ENCODE peak calls at places on chromosomes 2 and 18, in ten cellular contexts. N is fibroblast of the aortic adventitia; L is brain microvascular endothelial cell; T is stimulated activated CD4-positive, alpha-beta T cell treated with anti-CD3 and anti-CD28 coated beads, Interleukin-15, amount 100 ng/mL, for 24 hours; R is AG10803; Q is sigmoid colon; U is T-helper 1 cell; B is stimulated activated CD8-positive, alpha-beta memory T cell treated with anti-CD3 and anti-CD28 coated beads, Interleukin-4, amount 100 ng/mL, for 1 hour; C is cardiac fibroblast; J is RWPE1. A is an unnamed sample.

GRCh38 chr2:108620656-108621055 is 86.4 kb downstream of the LIMS1 start:
- DNase-seq in N (no peak), L (no peak), T (no peak), R (no peak), Q (no peak), U (no peak), B (no peak), C (no peak), J (no peak), A (no peak)

GRCh38 chr2:141598982-141599381 is 531.8 kb downstream of the LRP1B start:
- DNase-seq in N (no peak), L (no peak), T (no peak), R (no peak), Q (no peak), U (no peak), B (no peak), C (no peak), J (no peak), A (no peak)

GRCh38 chr2:56047136-56047535 is 123.6 kb upstream of the EFEMP1 start:
- DNase-seq in N (no peak), L (no peak), T (no peak), R (no peak), Q (no peak), U (no peak), B (no peak), C (no peak), J (no peak), A (no peak)

GRCh38 chr18:13246591-13246990 is 28.0 kb downstream of the LDLRAD4 start:
- DNase-seq in N (no peak), L (no peak), T (no peak), R (no peak), Q (no peak), U (no peak), B (no peak), C (no peak), J (no peak), A (no peak)

GRCh38 chr18:75159238-75159518 is 49.8 kb downstream of the PTGR3 start:
- DNase-seq in N (no peak), L (no peak), T (no peak), R (no peak), Q (no peak), U (no peak), B (no peak), C (no peak), J (no peak), A (no peak)

GRCh38 chr18:21486905-21487437 is 113.5 kb downstream of the ESCO1 start:
- DNase-seq in N (no peak), L (no peak), T (no peak), R (no peak), Q (no peak), U (no peak), B (no peak), C (no peak), J (no peak), A (no peak)

GRCh38 chr2:105317937-105318336 is 11.6 kb downstream of the TGFBRAP1 start:
- DNase-seq in N (no peak), L (no peak), T (no peak), R (no peak), Q (no peak), U (no peak), B (no peak), C (no peak), J (peak), A (no peak)

GRCh38 chr2:234422242-234422641 is 74.6 kb downstream of the ARL4C start:
- DNase-seq in N (peak), L (peak), T (no peak), R (peak), Q (no peak), U (no peak), B (no peak), C (peak), J (peak), A (no peak)

GRCh38 chr2:209070262-209070661 is 353.6 kb upstream of the MAP2 start:
- DNase-seq in N (no peak), L (no peak), T (no peak), R (no peak), Q (no peak), U (no peak), B (no peak), C (no peak), J (no peak), A (no peak)

GRCh38 chr18:40124107-40124506 is 1830.9 kb upstream of the PIK3C3 start:
- DNase-seq in N (no peak), L (peak), T (no peak), R (no peak), Q (no peak), U (no peak), B (no peak), C (peak), J (peak), A (no peak)

GRCh38 chr2:95014126-95014708 is 11.3 kb upstream of the MAL start:
- DNase-seq in N (no peak), L (no peak), T (no peak), R (no peak), Q (no peak), U (no peak), B (no peak), C (no peak), J (no peak), A (no peak)

GRCh38 chr2:53490659-53491058 is 276.9 kb upstream of the CHAC2 start:
- DNase-seq in N (peak), L (peak), T (no peak), R (peak), Q (peak), U (no peak), B (no peak), C (peak), J (no peak), A (no peak)

GRCh38 chr2:54099370-54099769 is 16.0 kb upstream of the ACYP2 start:
- DNase-seq in N (no peak), L (no peak), T (no peak), R (no peak), Q (no peak), U (no peak), B (no peak), C (no peak), J (no peak), A (no peak)

GRCh38 chr2:146642066-146642465 is 1202.8 kb upstream of the ACVR2A start:
- DNase-seq in N (no peak), L (no peak), T (no peak), R (no peak), Q (peak), U (no peak), B (no peak), C (no peak), J (no peak), A (no peak)

GRCh38 chr18:46148810-46149209 is 44.6 kb downstream of the HAUS1 start:
- DNase-seq in N (peak), L (peak), T (peak), R (peak), Q (no peak), U (peak), B (peak), C (peak), J (peak), A (peak)

GRCh38 chr2:40032650-40033319 is 253.7 kb upstream of the THUMPD2 start:
- DNase-seq in N (peak), L (peak), T (no peak), R (peak), Q (no peak), U (no peak), B (no peak), C (peak), J (no peak), A (no peak)

GRCh38 chr2:178279142-178279541 is 84.8 kb downstream of the OSBPL6 start:
- DNase-seq in N (peak), L (peak), T (no peak), R (peak), Q (no peak), U (no peak), B (no peak), C (peak), J (peak), A (no peak)

GRCh38 chr2:232296766-232297525 is 81.6 kb upstream of the ALPP start:
- DNase-seq in N (no peak), L (no peak), T (no peak), R (peak), Q (no peak), U (no peak), B (no peak), C (no peak), J (no peak), A (no peak)

GRCh38 chr2:146572598-146572997 is 1272.2 kb upstream of the ACVR2A start:
- DNase-seq in N (no peak), L (no peak), T (no peak), R (peak), Q (no peak), U (no peak), B (no peak), C (peak), J (no peak), A (no peak)

GRCh38 chr2:212931271-212931670 is 220.1 kb downstream of the IKZF2 start:
- DNase-seq in N (no peak), L (no peak), T (no peak), R (no peak), Q (no peak), U (no peak), B (no peak), C (no peak), J (no peak), A (no peak)

GRCh38 chr2:38248246-38248645 is 128.8 kb downstream of the ATL2 start:
- DNase-seq in N (no peak), L (no peak), T (no peak), R (no peak), Q (no peak), U (no peak), B (no peak), C (no peak), J (no peak), A (no peak)

GRCh38 chr2:204407209-204408070 is 137.8 kb upstream of the PARD3B start:
- DNase-seq in N (no peak), L (peak), T (no peak), R (no peak), Q (no peak), U (no peak), B (no peak), C (peak), J (no peak), A (no peak)

GRCh38 chr2:9108210-9108967 is 98.2 kb upstream of the ASAP2 start:
- DNase-seq in N (no peak), L (no peak), T (no peak), R (no peak), Q (no peak), U (no peak), B (no peak), C (no peak), J (no peak), A (no peak)

GRCh38 chr2:224145751-224146355 is 106.8 kb upstream of the SERPINE2 start:
- DNase-seq in N (peak), L (peak), T (no peak), R (peak), Q (no peak), U (no peak), B (no peak), C (peak), J (peak), A (no peak)

GRCh38 chr2:135055182-135055786 is 3.2 kb downstream of the RAB3GAP1 start:
- DNase-seq in N (peak), L (peak), T (no peak), R (peak), Q (no peak), U (no peak), B (no peak), C (peak), J (peak), A (no peak)

GRCh38 chr2:241798631-241799521 is 10.1 kb upstream of the NEU4 start:
- DNase-seq in N (no peak), L (no peak), T (no peak), R (no peak), Q (peak), U (peak), B (no peak), C (no peak), J (no peak), A (no peak)

GRCh38 chr2:3518496-3519254 is 656 bp downstream of the ADI1 start:
- DNase-seq in N (peak), L (peak), T (peak), R (peak), Q (peak), U (peak), B (peak), C (peak), J (peak), A (peak)

GRCh38 chr2:240411261-240412160 is 24.0 kb upstream of the GPC1 start:
- DNase-seq in N (no peak), L (no peak), T (no peak), R (no peak), Q (peak), U (peak), B (no peak), C (no peak), J (no peak), A (no peak)

GRCh38 chr2:10302479-10303173 is at the start of gene HPCAL1:
- DNase-seq in N (peak), L (peak), T (peak), R (peak), Q (peak), U (peak), B (peak), C (peak), J (peak), A (peak)

GRCh38 chr2:146412625-146413024 is 1432.2 kb upstream of the ACVR2A start:
- DNase-seq in N (no peak), L (no peak), T (peak), R (no peak), Q (no peak), U (no peak), B (no peak), C (no peak), J (no peak), A (no peak)

GRCh38 chr18:76493213-76494107 is 1.6 kb downstream of the ZNF516 start:
- DNase-seq in N (peak), L (peak), T (peak), R (peak), Q (no peak), U (no peak), B (no peak), C (peak), J (peak), A (no peak)

GRCh38 chr18:55577812-55578539 is 10.0 kb downstream of the TCF4 start:
- DNase-seq in N (no peak), L (no peak), T (no peak), R (no peak), Q (no peak), U (no peak), B (no peak), C (no peak), J (no peak), A (no peak)

GRCh38 chr2:24183369-24184069 is 8.7 kb downstream of the FAM228A start:
- DNase-seq in N (peak), L (no peak), T (no peak), R (no peak), Q (no peak), U (no peak), B (no peak), C (no peak), J (no peak), A (peak)

GRCh38 chr2:231612199-231613053 is 19.8 kb downstream of the TEX44 start:
- DNase-seq in N (peak), L (peak), T (peak), R (peak), Q (peak), U (peak), B (peak), C (peak), J (peak), A (peak)

GRCh38 chr18:8424917-8425725 is 184.1 kb upstream of the RAB12 start:
- DNase-seq in N (peak), L (peak), T (no peak), R (peak), Q (no peak), U (no peak), B (no peak), C (peak), J (peak), A (no peak)

GRCh38 chr2:141508806-141509595 is 621.8 kb downstream of the LRP1B start:
- DNase-seq in N (no peak), L (no peak), T (no peak), R (no peak), Q (no peak), U (no peak), B (no peak), C (no peak), J (no peak), A (no peak)

GRCh38 chr2:32061973-32062861 is 1.1 kb upstream of the SPAST start:
- DNase-seq in N (peak), L (peak), T (peak), R (peak), Q (peak), U (no peak), B (no peak), C (peak), J (peak), A (peak)

GRCh38 chr2:67485431-67485830 is 88.3 kb downstream of the ETAA1 start:
- DNase-seq in N (peak), L (peak), T (no peak), R (peak), Q (no peak), U (no peak), B (no peak), C (peak), J (no peak), A (no peak)

GRCh38 chr18:63157293-63158011 is 162.1 kb downstream of the BCL2 start:
- DNase-seq in N (no peak), L (no peak), T (no peak), R (no peak), Q (no peak), U (no peak), B (no peak), C (no peak), J (no peak), A (no peak)

GRCh38 chr18:45726603-45727002 is 2.6 kb downstream of the SLC14A1 start:
- DNase-seq in N (no peak), L (no peak), T (no peak), R (no peak), Q (no peak), U (no peak), B (no peak), C (no peak), J (no peak), A (no peak)

A was measured in lung.